ENCODE peak calls at places on chromosomes 7 and 10, in six cellular contexts. One of them, this sample, is unnamed.

GRCh38 chr7:47474937-47475879 is 106.7 kb downstream of the TNS3 start:
- DNase-seq in RWPE1: peak
- DNase-seq in endothelial cell: no peak
- DNase-seq in fibroblast of mammary gland: peak
- DNase-seq in HCT116: peak
- DNase-seq in CD8-positive, alpha-beta T cell: no peak
- DNase-seq in this sample: peak

GRCh38 chr10:99775850-99776249 is 6.6 kb upstream of the ABCC2 start:
- DNase-seq in endothelial cell: no peak
- DNase-seq in RWPE1: peak
- DNase-seq in fibroblast of mammary gland: peak
- DNase-seq in HCT116: peak
- DNase-seq in CD8-positive, alpha-beta T cell: no peak
- DNase-seq in this sample: no peak

GRCh38 chr7:66055321-66055956 is 20.2 kb upstream of the ASL start:
- DNase-seq in RWPE1: no peak
- DNase-seq in HCT116: no peak
- DNase-seq in endothelial cell: no peak
- DNase-seq in CD8-positive, alpha-beta T cell: no peak
- DNase-seq in fibroblast of mammary gland: peak
- DNase-seq in this sample: no peak

GRCh38 chr10:1449806-1450205 is 287.5 kb downstream of the ADARB2 start:
- DNase-seq in fibroblast of mammary gland: no peak
- DNase-seq in CD8-positive, alpha-beta T cell: no peak
- DNase-seq in RWPE1: no peak
- DNase-seq in HCT116: no peak
- DNase-seq in endothelial cell: no peak
- DNase-seq in this sample: no peak

GRCh38 chr7:76262683-76263402 is 39.6 kb upstream of the HSPB1 start:
- DNase-seq in HCT116: peak
- DNase-seq in fibroblast of mammary gland: peak
- DNase-seq in CD8-positive, alpha-beta T cell: no peak
- DNase-seq in RWPE1: peak
- DNase-seq in endothelial cell: peak
- DNase-seq in this sample: peak

GRCh38 chr7:74372511-74373111 is 81.1 kb upstream of the GTF2IRD1 start:
- DNase-seq in fibroblast of mammary gland: peak
- DNase-seq in HCT116: no peak
- DNase-seq in CD8-positive, alpha-beta T cell: no peak
- DNase-seq in RWPE1: no peak
- DNase-seq in endothelial cell: peak
- DNase-seq in this sample: no peak

GRCh38 chr7:65979583-65980477 is 2.2 kb downstream of the GUSB start:
- DNase-seq in fibroblast of mammary gland: no peak
- DNase-seq in RWPE1: no peak
- DNase-seq in HCT116: no peak
- DNase-seq in CD8-positive, alpha-beta T cell: no peak
- DNase-seq in endothelial cell: no peak
- DNase-seq in this sample: no peak

GRCh38 chr7:47329320-47329926 is 252.5 kb downstream of the TNS3 start:
- DNase-seq in RWPE1: no peak
- DNase-seq in CD8-positive, alpha-beta T cell: no peak
- DNase-seq in fibroblast of mammary gland: no peak
- DNase-seq in endothelial cell: peak
- DNase-seq in HCT116: no peak
- DNase-seq in this sample: no peak

GRCh38 chr10:88553116-88553752 is 29.9 kb downstream of the RNLS start:
- DNase-seq in endothelial cell: peak
- DNase-seq in CD8-positive, alpha-beta T cell: peak
- DNase-seq in HCT116: peak
- DNase-seq in RWPE1: peak
- DNase-seq in fibroblast of mammary gland: peak
- DNase-seq in this sample: no peak

GRCh38 chr7:3747452-3747851 is 446.4 kb downstream of the SDK1 start:
- DNase-seq in HCT116: no peak
- DNase-seq in fibroblast of mammary gland: no peak
- DNase-seq in CD8-positive, alpha-beta T cell: no peak
- DNase-seq in endothelial cell: no peak
- DNase-seq in RWPE1: no peak
- DNase-seq in this sample: no peak

GRCh38 chr7:41886906-41887311 is 184.0 kb upstream of the INHBA start:
- DNase-seq in CD8-positive, alpha-beta T cell: no peak
- DNase-seq in RWPE1: no peak
- DNase-seq in fibroblast of mammary gland: peak
- DNase-seq in HCT116: no peak
- DNase-seq in endothelial cell: no peak
- DNase-seq in this sample: no peak

GRCh38 chr7:151367304-151367703 is 25.7 kb downstream of the NUB1 start:
- DNase-seq in RWPE1: no peak
- DNase-seq in fibroblast of mammary gland: peak
- DNase-seq in CD8-positive, alpha-beta T cell: no peak
- DNase-seq in HCT116: no peak
- DNase-seq in endothelial cell: no peak
- DNase-seq in this sample: no peak

GRCh38 chr10:119242191-119242590 is 34.8 kb downstream of the GRK5 start:
- DNase-seq in RWPE1: no peak
- DNase-seq in fibroblast of mammary gland: no peak
- DNase-seq in HCT116: no peak
- DNase-seq in endothelial cell: no peak
- DNase-seq in CD8-positive, alpha-beta T cell: no peak
- DNase-seq in this sample: no peak

GRCh38 chr7:102860351-102860811 is 52.4 kb upstream of the LRRC17 start:
- DNase-seq in CD8-positive, alpha-beta T cell: no peak
- DNase-seq in RWPE1: no peak
- DNase-seq in endothelial cell: no peak
- DNase-seq in HCT116: no peak
- DNase-seq in fibroblast of mammary gland: peak
- DNase-seq in this sample: no peak

GRCh38 chr10:93820434-93820833 is 62.7 kb downstream of the LGI1 start:
- DNase-seq in endothelial cell: no peak
- DNase-seq in fibroblast of mammary gland: peak
- DNase-seq in HCT116: no peak
- DNase-seq in RWPE1: no peak
- DNase-seq in CD8-positive, alpha-beta T cell: no peak
- DNase-seq in this sample: no peak

GRCh38 chr10:119246862-119247549 is 39.6 kb downstream of the GRK5 start:
- DNase-seq in CD8-positive, alpha-beta T cell: no peak
- DNase-seq in endothelial cell: no peak
- DNase-seq in HCT116: no peak
- DNase-seq in fibroblast of mammary gland: peak
- DNase-seq in RWPE1: no peak
- DNase-seq in this sample: no peak

GRCh38 chr7:110762514-110762913 is 328.4 kb upstream of the LRRN3 start:
- DNase-seq in RWPE1: no peak
- DNase-seq in CD8-positive, alpha-beta T cell: no peak
- DNase-seq in endothelial cell: no peak
- DNase-seq in HCT116: no peak
- DNase-seq in fibroblast of mammary gland: no peak
- DNase-seq in this sample: no peak

GRCh38 chr10:11344550-11344949 is 266.9 kb downstream of the USP6NL start:
- DNase-seq in endothelial cell: no peak
- DNase-seq in RWPE1: no peak
- DNase-seq in fibroblast of mammary gland: no peak
- DNase-seq in CD8-positive, alpha-beta T cell: no peak
- DNase-seq in HCT116: no peak
- DNase-seq in this sample: no peak

GRCh38 chr10:14056545-14057332 is 274.0 kb downstream of the FRMD4A start:
- DNase-seq in RWPE1: no peak
- DNase-seq in endothelial cell: no peak
- DNase-seq in HCT116: no peak
- DNase-seq in CD8-positive, alpha-beta T cell: no peak
- DNase-seq in fibroblast of mammary gland: peak
- DNase-seq in this sample: no peak

GRCh38 chr7:116802784-116803183 is 59.6 kb upstream of the CAPZA2 start:
- DNase-seq in CD8-positive, alpha-beta T cell: no peak
- DNase-seq in HCT116: peak
- DNase-seq in fibroblast of mammary gland: peak
- DNase-seq in endothelial cell: peak
- DNase-seq in RWPE1: peak
- DNase-seq in this sample: no peak

GRCh38 chr10:48406204-48406603 is 99.7 kb downstream of the MAPK8 start:
- DNase-seq in fibroblast of mammary gland: peak
- DNase-seq in HCT116: peak
- DNase-seq in CD8-positive, alpha-beta T cell: no peak
- DNase-seq in RWPE1: peak
- DNase-seq in endothelial cell: no peak
- DNase-seq in this sample: no peak

GRCh38 chr7:388461-388960 is 98.5 kb downstream of the FOXL3 start:
- DNase-seq in CD8-positive, alpha-beta T cell: peak
- DNase-seq in HCT116: no peak
- DNase-seq in fibroblast of mammary gland: no peak
- DNase-seq in RWPE1: no peak
- DNase-seq in endothelial cell: no peak
- DNase-seq in this sample: no peak

GRCh38 chr7:50739744-50740455 is 42.8 kb downstream of the GRB10 start:
- DNase-seq in endothelial cell: no peak
- DNase-seq in fibroblast of mammary gland: no peak
- DNase-seq in HCT116: no peak
- DNase-seq in RWPE1: no peak
- DNase-seq in CD8-positive, alpha-beta T cell: peak
- DNase-seq in this sample: no peak

GRCh38 chr7:135232720-135233119 is 918 bp upstream of the STRA8 start:
- DNase-seq in endothelial cell: no peak
- DNase-seq in HCT116: peak
- DNase-seq in RWPE1: no peak
- DNase-seq in fibroblast of mammary gland: no peak
- DNase-seq in CD8-positive, alpha-beta T cell: no peak
- DNase-seq in this sample: no peak

GRCh38 chr10:21533577-21534475 is at the start of gene MLLT10:
- DNase-seq in RWPE1: peak
- DNase-seq in HCT116: peak
- DNase-seq in fibroblast of mammary gland: peak
- DNase-seq in endothelial cell: peak
- DNase-seq in CD8-positive, alpha-beta T cell: peak
- DNase-seq in this sample: peak
- TF ChIP-seq CTCF in RWPE1: no peak
- TF ChIP-seq CTCF in HCT116: peak
- TF ChIP-seq CTCF in fibroblast of mammary gland: peak
- TF ChIP-seq CTCF in endothelial cell: no peak
- TF ChIP-seq CTCF in CD8-positive, alpha-beta T cell: peak
- TF ChIP-seq CTCF in this sample: peak

GRCh38 chr10:34156781-34157425 is 658.2 kb downstream of the PARD3 start:
- DNase-seq in CD8-positive, alpha-beta T cell: no peak
- DNase-seq in HCT116: no peak
- DNase-seq in RWPE1: peak
- DNase-seq in endothelial cell: no peak
- DNase-seq in fibroblast of mammary gland: peak
- DNase-seq in this sample: no peak
- TF ChIP-seq CTCF in CD8-positive, alpha-beta T cell: no peak
- TF ChIP-seq CTCF in HCT116: no peak
- TF ChIP-seq CTCF in RWPE1: no peak
- TF ChIP-seq CTCF in endothelial cell: no peak
- TF ChIP-seq CTCF in fibroblast of mammary gland: peak
- TF ChIP-seq CTCF in this sample: no peak

GRCh38 chr10:75593690-75594556 is 162.5 kb downstream of the LRMDA start:
- DNase-seq in CD8-positive, alpha-beta T cell: no peak
- DNase-seq in RWPE1: no peak
- DNase-seq in fibroblast of mammary gland: no peak
- DNase-seq in HCT116: no peak
- DNase-seq in endothelial cell: peak
- DNase-seq in this sample: peak
- TF ChIP-seq CTCF in CD8-positive, alpha-beta T cell: no peak
- TF ChIP-seq CTCF in RWPE1: no peak
- TF ChIP-seq CTCF in fibroblast of mammary gland: peak
- TF ChIP-seq CTCF in HCT116: peak
- TF ChIP-seq CTCF in endothelial cell: peak
- TF ChIP-seq CTCF in this sample: peak

DNA sequence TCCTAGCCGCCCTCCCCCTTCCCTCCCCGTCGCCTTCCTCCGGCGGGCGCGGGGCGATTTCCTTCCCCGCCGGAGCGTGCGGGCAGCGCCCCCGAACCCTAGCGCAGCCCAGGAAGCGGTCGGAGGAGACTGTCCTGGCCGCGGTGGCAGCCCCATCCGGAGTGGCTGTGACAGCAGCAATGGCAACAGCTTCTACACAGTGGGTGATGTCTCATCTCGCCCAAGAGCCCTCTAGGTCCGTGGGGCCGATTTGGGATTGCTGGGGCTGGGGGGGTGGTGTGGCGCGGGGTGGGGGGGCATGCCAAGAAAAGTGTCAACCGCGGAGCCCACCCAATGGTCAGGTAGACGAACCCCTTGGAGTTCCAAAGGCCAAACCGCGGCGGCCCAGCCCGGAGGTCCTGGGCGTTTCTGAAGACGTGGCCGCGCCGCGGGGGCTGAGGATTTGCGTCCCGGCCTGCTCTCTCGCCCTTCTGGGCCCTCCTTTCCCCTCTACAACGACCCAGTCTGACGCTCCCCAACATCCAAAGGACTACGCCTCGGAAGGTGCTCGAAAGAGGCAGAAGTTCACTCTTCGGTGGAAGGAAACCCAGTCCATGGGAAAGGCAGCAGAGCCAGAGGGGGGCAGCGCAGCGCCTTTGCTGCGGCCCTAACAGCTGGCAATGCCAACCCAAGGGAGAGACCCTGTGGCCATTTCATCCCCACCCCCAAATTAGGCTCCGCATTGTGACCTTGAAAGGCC is 603 bp upstream of the TWIST1 start:
- DNase-seq in RWPE1: no peak
- DNase-seq in CD8-positive, alpha-beta T cell: no peak
- DNase-seq in endothelial cell: peak
- DNase-seq in fibroblast of mammary gland: peak
- DNase-seq in HCT116: no peak
- DNase-seq in this sample: no peak
- TF ChIP-seq CTCF in RWPE1: no peak
- TF ChIP-seq CTCF in CD8-positive, alpha-beta T cell: no peak
- TF ChIP-seq CTCF in endothelial cell: no peak
- TF ChIP-seq CTCF in fibroblast of mammary gland: peak
- TF ChIP-seq CTCF in HCT116: peak
- TF ChIP-seq CTCF in this sample: no peak

This sample was measured in progenitor cell of endocrine pancreas.